ENCODE peak calls at places on chromosomes 3 and 15, in ten cellular contexts. P is esophagus squamous epithelium, W is testis, V is heart left ventricle, K is spleen, D is IMR-90, Y is adrenal gland, F is uterus, Q is A549, S is vagina. N is an unnamed sample. For H3K4me1, the result is how much of the 10 kb centered on the place peaks cover.

GRCh38 chr3:24306518-24306917 is 188.1 kb downstream of the THRB start:
- DNase-seq in W (no peak), Q (no peak), F (no peak), S (no peak), K (no peak), V (no peak), Y (no peak), D (no peak), P (no peak), N (no peak)

GRCh38 chr15:67967871-67968423 is 86.2 kb upstream of the PIAS1 start:
- DNase-seq in K (peak), Y (peak), Q (no peak), W (peak), F (peak), V (peak), S (no peak), P (no peak), D (peak), N (peak)

GRCh38 chr3:195015021-195015420 is 255.9 kb downstream of the XXYLT1 start:
- DNase-seq in D (no peak), K (no peak), S (peak), F (no peak), Q (no peak), P (no peak), V (no peak), Y (no peak), W (no peak), N (no peak)

GRCh38 chr3:154334973-154335420 is 10.7 kb upstream of the DHX36 start:
- DNase-seq in K (no peak), S (no peak), F (no peak), P (no peak), W (no peak), Y (no peak), V (no peak), D (peak), Q (peak), N (no peak)

GRCh38 chr3:103127737-103128136 is 692.9 kb downstream of the ZPLD1 start:
- DNase-seq in K (no peak), S (no peak), P (no peak), F (no peak), D (no peak), Q (no peak), Y (no peak), W (no peak), V (no peak), N (no peak)

GRCh38 chr3:31444220-31445142 is 88.2 kb upstream of the STT3B start:
- DNase-seq in P (no peak), W (no peak), F (no peak), S (no peak), Y (no peak), D (no peak), K (no peak), Q (no peak), V (no peak), N (no peak)

GRCh38 chr15:48935236-48935635 is 28.5 kb downstream of the SHC4 start:
- DNase-seq in F (no peak), K (no peak), Y (no peak), Q (no peak), V (no peak), P (no peak), W (no peak), S (no peak), D (no peak), N (no peak)

GRCh38 chr3:12840591-12841084 is 727 bp downstream of the RPL32 start:
- DNase-seq in S (no peak), Y (no peak), Q (no peak), P (no peak), V (no peak), K (no peak), F (no peak), D (no peak), W (no peak), N (no peak)

GRCh38 chr15:64284037-64284436 is 71.9 kb downstream of the CSNK1G1 start:
- DNase-seq in F (no peak), Q (peak), K (no peak), S (no peak), Y (no peak), P (no peak), W (no peak), V (no peak), D (peak), N (no peak)

GRCh38 chr15:59741274-59741906 is 52.3 kb upstream of the BNIP2 start:
- DNase-seq in Q (peak), F (no peak), V (no peak), S (no peak), W (peak), Y (no peak), D (no peak), K (no peak), P (no peak), N (no peak)

GRCh38 chr15:66774001-66774814 is 72.2 kb downstream of the SMAD6 start:
- DNase-seq in V (peak), Q (peak), W (peak), S (no peak), D (peak), K (peak), P (no peak), F (peak), Y (peak), N (peak)

GRCh38 chr3:177889158-177889557 is 647.1 kb upstream of the KCNMB2 start:
- DNase-seq in Y (no peak), D (no peak), S (no peak), P (no peak), K (no peak), V (no peak), F (no peak), W (no peak), Q (no peak), N (no peak)

GRCh38 chr3:187750041-187750512 is 4.8 kb upstream of the BCL6 start:
- DNase-seq in S (no peak), D (peak), W (no peak), V (peak), F (no peak), Y (peak), Q (peak), P (no peak), K (no peak), N (peak)

GRCh38 chr15:57112178-57112577 is 193.7 kb downstream of the TCF12 start:
- DNase-seq in P (no peak), K (no peak), Q (no peak), D (peak), S (no peak), W (no peak), Y (no peak), V (no peak), F (no peak), N (no peak)

GRCh38 chr3:126125781-126126251 is 41.9 kb upstream of the SLC41A3 start:
- DNase-seq in Y (peak), Q (no peak), F (peak), K (peak), S (peak), D (no peak), W (no peak), P (no peak), V (no peak), N (peak)

GRCh38 chr15:84961707-84962106 is 19.9 kb upstream of the PDE8A start:
- DNase-seq in Q (no peak), F (no peak), D (peak), Y (no peak), P (no peak), V (no peak), K (no peak), W (no peak), S (no peak), N (no peak)

GRCh38 chr3:12686096-12686495 is 22.2 kb upstream of the RAF1 start:
- DNase-seq in F (no peak), S (no peak), V (no peak), Q (no peak), P (no peak), K (no peak), Y (no peak), W (no peak), D (no peak), N (no peak)

GRCh38 chr3:33664195-33664594 is 53.9 kb downstream of the CLASP2 start:
- DNase-seq in Q (no peak), K (no peak), F (no peak), V (no peak), P (no peak), W (no peak), Y (no peak), S (no peak), D (peak), N (no peak)

GRCh38 chr3:170154084-170154483 is 27.4 kb downstream of the PHC3 start:
- DNase-seq in Q (no peak), Y (no peak), P (no peak), W (no peak), S (no peak), D (peak), F (no peak), V (no peak), K (no peak), N (no peak)

GRCh38 chr3:131221731-131222130 is 159.8 kb upstream of the NUDT16 start:
- DNase-seq in P (no peak), V (no peak), S (no peak), Q (peak), W (no peak), Y (no peak), K (no peak), F (no peak), D (peak), N (no peak)

GRCh38 chr3:46844397-46844796 is 18.8 kb downstream of the MYL3 start:
- DNase-seq in K (no peak), D (no peak), W (no peak), F (no peak), S (no peak), P (no peak), Y (no peak), Q (no peak), V (no peak), N (no peak)

GRCh38 chr15:96849501-96849900 is 519.0 kb downstream of the NR2F2 start:
- DNase-seq in Y (no peak), Q (no peak), P (no peak), F (no peak), S (no peak), V (no peak), D (peak), K (no peak), W (no peak), N (no peak)

GRCh38 chr3:105369501-105370371 is 3.0 kb downstream of the ALCAM start:
- DNase-seq in Q (peak), K (peak), F (peak), P (no peak), Y (peak), D (peak), V (peak), W (peak), S (no peak), N (peak)

GRCh38 chr15:73691398-73691797 is 7.2 kb downstream of the CD276 start:
- DNase-seq in W (peak), K (peak), Q (no peak), F (no peak), Y (peak), P (no peak), V (peak), D (peak), S (no peak), N (no peak)

GRCh38 chr15:51334011-51334426 is 4.4 kb downstream of the CYP19A1 start:
- DNase-seq in D (no peak), S (no peak), Y (no peak), K (no peak), F (no peak), P (no peak), V (no peak), W (no peak), Q (no peak), N (no peak)

GRCh38 chr3:43378066-43378935 is 92.0 kb downstream of the SNRK start:
- DNase-seq in Y (peak), W (peak), K (peak), P (no peak), Q (peak), S (no peak), V (no peak), F (no peak), D (peak), N (peak)

GRCh38 chr15:65201918-65202317 is 9.4 kb downstream of the CILP start:
- DNase-seq in Y (no peak), Q (no peak), S (no peak), W (no peak), P (no peak), F (no peak), V (no peak), D (no peak), K (no peak), N (no peak)

GRCh38 chr3:260911-261310 is 64.3 kb downstream of the CHL1 start:
- DNase-seq in P (no peak), K (no peak), D (no peak), W (no peak), V (no peak), Y (no peak), Q (no peak), S (no peak), F (no peak), N (no peak)
- H3K4me1 ChIP-seq in P (under half), K (under half), D (under half), W (under half), V (under half), Y (under half), Q (under half), S (under half), F (under half), N (under half)

GRCh38 chr3:52781741-52782140 is 4.3 kb downstream of the ITIH1 start:
- DNase-seq in P (no peak), Q (no peak), V (no peak), K (no peak), Y (no peak), W (no peak), S (no peak), F (no peak), D (no peak), N (no peak)

GRCh38 chr3:52784021-52784621 is 6.7 kb downstream of the ITIH1 start:
- DNase-seq in K (peak), Q (no peak), D (no peak), F (peak), W (no peak), Y (no peak), S (no peak), V (no peak), P (no peak), N (no peak)

GRCh38 chr3:52784931-52785590 is 7.7 kb downstream of the ITIH1 start:
- DNase-seq in P (no peak), Y (no peak), S (no peak), K (peak), D (no peak), W (no peak), Q (no peak), V (no peak), F (no peak), N (no peak)

GRCh38 chr3:52782412-52783210 is 5.2 kb downstream of the ITIH1 start:
- DNase-seq in S (no peak), F (peak), Q (no peak), D (no peak), P (no peak), V (no peak), W (no peak), Y (no peak), K (peak), N (no peak)

GRCh38 chr3:52783211-52783555 is 5.8 kb downstream of the ITIH1 start:
- DNase-seq in S (no peak), F (peak), W (no peak), Y (no peak), P (no peak), D (no peak), V (no peak), K (no peak), Q (no peak), N (no peak)
- TF ChIP-seq POLR2A in S (no peak), F (no peak), W (no peak), Y (no peak), P (no peak), D (no peak), V (no peak), K (no peak), Q (no peak), N (no peak)

GRCh38 chr3:156803949-156804741 is 22.0 kb upstream of the LEKR1 start:
- DNase-seq in D (no peak), W (no peak), Q (no peak), K (no peak), P (no peak), F (no peak), Y (no peak), S (no peak), V (no peak), N (no peak)
- H3K4me1 ChIP-seq in D (under half), W (under half), Q (under half), K (under half), P (under half), F (under half), Y (under half), S (under half), V (under half), N (under half)

GRCh38 chr3:193592841-193593665 is at the start of gene OPA1:
- DNase-seq in P (peak), K (peak), Y (peak), F (peak), D (peak), Q (peak), S (no peak), V (peak), W (peak), N (peak)
- TF ChIP-seq POLR2A in P (peak), K (no peak), Y (peak), F (peak), D (peak), Q (peak), S (peak), V (no peak), W (no peak), N (peak)

GRCh38 chr15:41692049-41692448 is 31.8 kb downstream of the MGA start:
- DNase-seq in F (no peak), V (no peak), Q (no peak), P (no peak), D (no peak), S (no peak), Y (no peak), K (no peak), W (no peak), N (no peak)

GRCh38 chr15:41695750-41696436 is 35.7 kb downstream of the MGA start:
- DNase-seq in K (no peak), D (peak), V (peak), W (peak), S (no peak), Y (peak), Q (peak), F (no peak), P (no peak), N (peak)

GRCh38 chr15:41690636-41691035 is 30.4 kb downstream of the MGA start:
- DNase-seq in S (no peak), D (no peak), F (no peak), Q (no peak), V (no peak), Y (no peak), W (no peak), P (no peak), K (no peak), N (no peak)

GRCh38 chr15:41691471-41691870 is 31.3 kb downstream of the MGA start:
- DNase-seq in V (no peak), W (no peak), Q (no peak), Y (no peak), P (no peak), S (no peak), K (no peak), D (no peak), F (no peak), N (no peak)

GRCh38 chr15:41693757-41694156 is 33.6 kb downstream of the MGA start:
- DNase-seq in P (no peak), Q (no peak), S (no peak), K (no peak), F (no peak), V (no peak), W (no peak), Y (no peak), D (no peak), N (no peak)
- H3K4me1 ChIP-seq in P (under half), Q (under half), S (under half), K (half or more), F (under half), V (under half), W (under half), Y (under half), D (under half), N (under half)

N was measured in body of pancreas.